ENCODE peak calls at places on chromosomes 16 and 17, in six cellular contexts. One of them, this sample, is unnamed.

GRCh38 chr17:82424001-82424862 is 5.8 kb upstream of the OGFOD3 start:
- DNase-seq in heart right ventricle: no peak
- DNase-seq in uterus: peak; percentile 61
- DNase-seq in epithelial cell of esophagus: peak; percentile 54
- DNase-seq in AML-193: peak; percentile 79
- DNase-seq in nucleus accumbens: no peak
- DNase-seq in this sample: peak; percentile 69

GRCh38 chr17:6496116-6496481 is 51.8 kb downstream of the PIMREG start:
- DNase-seq in heart right ventricle: no peak
- DNase-seq in uterus: no peak
- DNase-seq in epithelial cell of esophagus: no peak
- DNase-seq in AML-193: no peak
- DNase-seq in nucleus accumbens: no peak
- DNase-seq in this sample: peak; percentile 98

GRCh38 chr17:68355093-68355492 is 63.8 kb downstream of the ARSG start:
- DNase-seq in heart right ventricle: no peak
- DNase-seq in uterus: no peak
- DNase-seq in epithelial cell of esophagus: no peak
- DNase-seq in AML-193: no peak
- DNase-seq in nucleus accumbens: no peak
- DNase-seq in this sample: no peak

GRCh38 chr16:3664187-3664896 is 9.9 kb downstream of the DNASE1 start:
- DNase-seq in heart right ventricle: no peak
- DNase-seq in uterus: no peak
- DNase-seq in epithelial cell of esophagus: no peak
- DNase-seq in AML-193: no peak
- DNase-seq in nucleus accumbens: no peak
- DNase-seq in this sample: no peak

GRCh38 chr16:71576971-71577370 is at the start of gene TAT:
- DNase-seq in heart right ventricle: no peak
- DNase-seq in uterus: no peak
- DNase-seq in epithelial cell of esophagus: no peak
- DNase-seq in AML-193: no peak
- DNase-seq in nucleus accumbens: no peak
- DNase-seq in this sample: no peak

GRCh38 chr17:8909621-8910292 is 42.3 kb upstream of the PIK3R6 start:
- DNase-seq in heart right ventricle: no peak
- DNase-seq in uterus: no peak
- DNase-seq in epithelial cell of esophagus: no peak
- DNase-seq in AML-193: no peak
- DNase-seq in nucleus accumbens: no peak
- DNase-seq in this sample: no peak

GRCh38 chr17:76872221-76872873 is 4.1 kb downstream of the MGAT5B start:
- DNase-seq in heart right ventricle: no peak
- DNase-seq in uterus: no peak
- DNase-seq in epithelial cell of esophagus: peak; percentile 96
- DNase-seq in AML-193: no peak
- DNase-seq in nucleus accumbens: no peak
- DNase-seq in this sample: no peak

GRCh38 chr16:11801481-11802021 is 4.5 kb upstream of the ZC3H7A start:
- DNase-seq in heart right ventricle: no peak
- DNase-seq in uterus: no peak
- DNase-seq in epithelial cell of esophagus: no peak
- DNase-seq in AML-193: no peak
- DNase-seq in nucleus accumbens: no peak
- DNase-seq in this sample: no peak

GRCh38 chr17:45251931-45252330 is 10.0 kb downstream of the SPATA32 start:
- DNase-seq in heart right ventricle: no peak
- DNase-seq in uterus: no peak
- DNase-seq in epithelial cell of esophagus: no peak
- DNase-seq in AML-193: no peak
- DNase-seq in nucleus accumbens: no peak
- DNase-seq in this sample: no peak

GRCh38 chr17:48636177-48637018 is 10.2 kb upstream of the HOXB9 start:
- DNase-seq in heart right ventricle: peak; percentile 52
- DNase-seq in uterus: peak; percentile 44
- DNase-seq in epithelial cell of esophagus: peak; percentile 37
- DNase-seq in AML-193: peak; percentile 91
- DNase-seq in nucleus accumbens: peak; percentile 34
- DNase-seq in this sample: peak; percentile 99

GRCh38 chr17:59152925-59153324 is 2.1 kb downstream of the SKA2 start:
- DNase-seq in heart right ventricle: no peak
- DNase-seq in uterus: no peak
- DNase-seq in epithelial cell of esophagus: no peak
- DNase-seq in AML-193: no peak
- DNase-seq in nucleus accumbens: no peak
- DNase-seq in this sample: no peak

GRCh38 chr16:19785512-19786130 is 67.5 kb downstream of the IQCK start:
- DNase-seq in heart right ventricle: no peak
- DNase-seq in uterus: no peak
- DNase-seq in epithelial cell of esophagus: no peak
- DNase-seq in AML-193: no peak
- DNase-seq in nucleus accumbens: peak; percentile 45
- DNase-seq in this sample: no peak

GRCh38 chr16:27333549-27333948 is 19.8 kb downstream of the IL4R start:
- DNase-seq in heart right ventricle: no peak
- DNase-seq in uterus: no peak
- DNase-seq in epithelial cell of esophagus: no peak
- DNase-seq in AML-193: no peak
- DNase-seq in nucleus accumbens: no peak
- DNase-seq in this sample: no peak

GRCh38 chr16:928526-928925 is 42.3 kb downstream of the LMF1 start:
- DNase-seq in heart right ventricle: no peak
- DNase-seq in uterus: no peak
- DNase-seq in epithelial cell of esophagus: no peak
- DNase-seq in AML-193: no peak
- DNase-seq in nucleus accumbens: no peak
- DNase-seq in this sample: no peak

GRCh38 chr17:51640108-51640622 is 379.8 kb downstream of the UTP18 start:
- DNase-seq in heart right ventricle: no peak
- DNase-seq in uterus: no peak
- DNase-seq in epithelial cell of esophagus: peak; percentile 67
- DNase-seq in AML-193: peak; percentile 28
- DNase-seq in nucleus accumbens: no peak
- DNase-seq in this sample: peak; percentile 74

GRCh38 chr16:35305476-35305875 is 1846.1 kb downstream of the TP53TG3F start:
- DNase-seq in heart right ventricle: no peak
- DNase-seq in uterus: no peak
- DNase-seq in epithelial cell of esophagus: peak; percentile 94
- DNase-seq in AML-193: no peak
- DNase-seq in nucleus accumbens: no peak
- DNase-seq in this sample: no peak

GRCh38 chr16:55169780-55170179 is 154.2 kb upstream of the IRX6 start:
- DNase-seq in heart right ventricle: no peak
- DNase-seq in uterus: no peak
- DNase-seq in epithelial cell of esophagus: no peak
- DNase-seq in AML-193: no peak
- DNase-seq in nucleus accumbens: no peak
- DNase-seq in this sample: no peak

GRCh38 chr16:74903882-74904678 is 80.8 kb downstream of the WDR59 start:
- DNase-seq in heart right ventricle: no peak
- DNase-seq in uterus: no peak
- DNase-seq in epithelial cell of esophagus: no peak
- DNase-seq in AML-193: no peak
- DNase-seq in nucleus accumbens: no peak
- DNase-seq in this sample: no peak

GRCh38 chr16:1929105-1929504 is 10.9 kb upstream of the HS3ST6 start:
- DNase-seq in heart right ventricle: no peak
- DNase-seq in uterus: peak; percentile 47
- DNase-seq in epithelial cell of esophagus: no peak
- DNase-seq in AML-193: peak; percentile 10
- DNase-seq in nucleus accumbens: no peak
- DNase-seq in this sample: no peak

GRCh38 chr17:57875109-57876022 is 25.5 kb upstream of the MRPS23 start:
- DNase-seq in heart right ventricle: peak; percentile 80
- DNase-seq in uterus: peak; percentile 86
- DNase-seq in epithelial cell of esophagus: peak; percentile 92
- DNase-seq in AML-193: peak; percentile 13
- DNase-seq in nucleus accumbens: peak; percentile 86
- DNase-seq in this sample: peak; percentile 94

GRCh38 chr17:73474370-73474988 is 162.7 kb upstream of the CDC42EP4 start:
- DNase-seq in heart right ventricle: peak; percentile 82
- DNase-seq in uterus: peak; percentile 26
- DNase-seq in epithelial cell of esophagus: peak; percentile 88
- DNase-seq in AML-193: no peak
- DNase-seq in nucleus accumbens: peak; percentile 37
- DNase-seq in this sample: no peak

GRCh38 chr17:34205401-34205800 is 49.7 kb upstream of the CCL2 start:
- DNase-seq in heart right ventricle: no peak
- DNase-seq in uterus: no peak
- DNase-seq in epithelial cell of esophagus: no peak
- DNase-seq in AML-193: no peak
- DNase-seq in nucleus accumbens: no peak
- DNase-seq in this sample: no peak

GRCh38 chr16:68237243-68238028 is 1.5 kb upstream of the ESRP2 start:
- DNase-seq in heart right ventricle: peak; percentile 97
- DNase-seq in uterus: peak; percentile 99
- DNase-seq in epithelial cell of esophagus: peak; percentile 99
- DNase-seq in AML-193: no peak
- DNase-seq in nucleus accumbens: peak; percentile 95
- DNase-seq in this sample: peak; percentile 99

GRCh38 chr17:81416612-81417011 is 21.4 kb downstream of the BAHCC1 start:
- DNase-seq in heart right ventricle: no peak
- DNase-seq in uterus: no peak
- DNase-seq in epithelial cell of esophagus: no peak
- DNase-seq in AML-193: no peak
- DNase-seq in nucleus accumbens: no peak
- DNase-seq in this sample: no peak

GRCh38 chr16:397736-398332 is 835 bp downstream of the NME4 start:
- DNase-seq in heart right ventricle: peak; percentile 74
- DNase-seq in uterus: peak; percentile 70
- DNase-seq in epithelial cell of esophagus: peak; percentile 63
- DNase-seq in AML-193: peak; percentile 45
- DNase-seq in nucleus accumbens: peak; percentile 72
- DNase-seq in this sample: peak; percentile 92

This sample was measured in H9.